ENCODE peak calls at places on chromosomes 16 and 17, in eight cellular contexts. One of them, this sample, is unnamed.

GRCh38 chr16:87390641-87391323 is 1.4 kb upstream of the MAP1LC3B start:
- DNase-seq in HuH-7.5: no peak
- DNase-seq in NCI-H460: no peak
- DNase-seq in dermis microvascular lymphatic vessel endothelial cell: no peak
- DNase-seq in activated naive CD8-positive, alpha-beta T cell treated with anti-CD3 and anti-CD28 coated beads, Interleukin-2, amount 10 ng/mL, durations not matched to agents 7 days and 5 days: no peak
- DNase-seq in GM04503: no peak
- DNase-seq in DMS79 treated with DMSO at 0.1 percent for 48 hours: no peak
- DNase-seq in amygdala: no peak
- DNase-seq in this sample: no peak

GRCh38 chr16:1416521-1416941 is 2.0 kb upstream of the UNKL start:
- DNase-seq in GM04503: no peak
- DNase-seq in HuH-7.5: no peak
- DNase-seq in dermis microvascular lymphatic vessel endothelial cell: no peak
- DNase-seq in NCI-H460: no peak
- DNase-seq in DMS79 treated with DMSO at 0.1 percent for 48 hours: no peak
- DNase-seq in amygdala: no peak
- DNase-seq in activated naive CD8-positive, alpha-beta T cell treated with anti-CD3 and anti-CD28 coated beads, Interleukin-2, amount 10 ng/mL, durations not matched to agents 7 days and 5 days: no peak
- DNase-seq in this sample: no peak

GRCh38 chr16:83862661-83863060 is 36.3 kb upstream of the MLYCD start:
- DNase-seq in activated naive CD8-positive, alpha-beta T cell treated with anti-CD3 and anti-CD28 coated beads, Interleukin-2, amount 10 ng/mL, durations not matched to agents 7 days and 5 days: no peak
- DNase-seq in amygdala: no peak
- DNase-seq in dermis microvascular lymphatic vessel endothelial cell: no peak
- DNase-seq in DMS79 treated with DMSO at 0.1 percent for 48 hours: no peak
- DNase-seq in GM04503: no peak
- DNase-seq in NCI-H460: no peak
- DNase-seq in HuH-7.5: no peak
- DNase-seq in this sample: no peak

GRCh38 chr16:89720520-89720858 is 209 bp downstream of the VPS9D1 start:
- DNase-seq in GM04503: no peak
- DNase-seq in dermis microvascular lymphatic vessel endothelial cell: peak; percentile 44
- DNase-seq in NCI-H460: no peak
- DNase-seq in HuH-7.5: peak; percentile 76
- DNase-seq in amygdala: no peak
- DNase-seq in DMS79 treated with DMSO at 0.1 percent for 48 hours: peak; percentile 0
- DNase-seq in activated naive CD8-positive, alpha-beta T cell treated with anti-CD3 and anti-CD28 coated beads, Interleukin-2, amount 10 ng/mL, durations not matched to agents 7 days and 5 days: no peak
- DNase-seq in this sample: no peak

GRCh38 chr17:70357196-70357595 is 187.9 kb downstream of the KCNJ2 start:
- DNase-seq in dermis microvascular lymphatic vessel endothelial cell: no peak
- DNase-seq in amygdala: no peak
- DNase-seq in HuH-7.5: no peak
- DNase-seq in DMS79 treated with DMSO at 0.1 percent for 48 hours: no peak
- DNase-seq in activated naive CD8-positive, alpha-beta T cell treated with anti-CD3 and anti-CD28 coated beads, Interleukin-2, amount 10 ng/mL, durations not matched to agents 7 days and 5 days: no peak
- DNase-seq in NCI-H460: no peak
- DNase-seq in GM04503: no peak
- DNase-seq in this sample: no peak

GRCh38 chr16:89210165-89210903 is 7.2 kb upstream of the ZNF778 start:
- DNase-seq in HuH-7.5: no peak
- DNase-seq in DMS79 treated with DMSO at 0.1 percent for 48 hours: peak; percentile 47
- DNase-seq in NCI-H460: no peak
- DNase-seq in dermis microvascular lymphatic vessel endothelial cell: no peak
- DNase-seq in GM04503: no peak
- DNase-seq in amygdala: no peak
- DNase-seq in activated naive CD8-positive, alpha-beta T cell treated with anti-CD3 and anti-CD28 coated beads, Interleukin-2, amount 10 ng/mL, durations not matched to agents 7 days and 5 days: no peak
- DNase-seq in this sample: no peak

GRCh38 chr17:50426814-50427787 is 1.1 kb downstream of the ACSF2 start:
- DNase-seq in NCI-H460: peak; percentile 25
- DNase-seq in amygdala: no peak
- DNase-seq in dermis microvascular lymphatic vessel endothelial cell: peak; percentile 23
- DNase-seq in GM04503: no peak
- DNase-seq in DMS79 treated with DMSO at 0.1 percent for 48 hours: no peak
- DNase-seq in HuH-7.5: peak; percentile 82
- DNase-seq in activated naive CD8-positive, alpha-beta T cell treated with anti-CD3 and anti-CD28 coated beads, Interleukin-2, amount 10 ng/mL, durations not matched to agents 7 days and 5 days: peak; percentile 49
- DNase-seq in this sample: peak; percentile 57

GRCh38 chr17:2634361-2634960 is 41.0 kb downstream of the PAFAH1B1 start:
- DNase-seq in HuH-7.5: no peak
- DNase-seq in activated naive CD8-positive, alpha-beta T cell treated with anti-CD3 and anti-CD28 coated beads, Interleukin-2, amount 10 ng/mL, durations not matched to agents 7 days and 5 days: no peak
- DNase-seq in DMS79 treated with DMSO at 0.1 percent for 48 hours: peak; percentile 59
- DNase-seq in amygdala: no peak
- DNase-seq in GM04503: no peak
- DNase-seq in NCI-H460: no peak
- DNase-seq in dermis microvascular lymphatic vessel endothelial cell: peak; percentile 5
- DNase-seq in this sample: no peak